ENCODE peak calls at places on chromosomes 12 and 14, in eight cellular contexts. Q is A549, W is transverse colon, V is IMR-90, M is HepG2, G is breast epithelium, F is body of pancreas, S is tibial nerve. K is an unnamed sample. For H3K4me1, the result is how much of the 10 kb centered on the place peaks cover.

GRCh38 chr12:24661657-24662096 is 287.2 kb downstream of the BCAT1 start:
- DNase-seq in Q (no peak), W (peak), V (peak), M (peak), G (no peak), F (peak), S (peak), K (no peak)

GRCh38 chr12:38838211-38838850 is 67.1 kb downstream of the CPNE8 start:
- DNase-seq in Q (no peak), W (peak), V (no peak), M (no peak), G (no peak), F (no peak), S (no peak), K (no peak)

GRCh38 chr12:29066061-29066588 is 83.0 kb upstream of the FAR2 start:
- DNase-seq in Q (no peak), W (no peak), V (peak), M (no peak), G (no peak), F (peak), S (peak), K (no peak)

GRCh38 chr12:42691991-42692557 is 102.5 kb upstream of the PRICKLE1 start:
- DNase-seq in Q (peak), W (no peak), V (no peak), M (peak), G (no peak), F (no peak), S (no peak), K (no peak)

GRCh38 chr14:92310776-92311375 is 12.1 kb upstream of the SLC24A4 start:
- DNase-seq in Q (no peak), W (no peak), V (peak), M (no peak), G (no peak), F (no peak), S (no peak), K (no peak)

GRCh38 chr12:111640498-111640897 is 41.4 kb upstream of the ATXN2 start:
- DNase-seq in Q (no peak), W (no peak), V (no peak), M (no peak), G (no peak), F (no peak), S (no peak), K (no peak)

GRCh38 chr12:126617312-126617711 is 1552.1 kb downstream of the AACS start:
- DNase-seq in Q (peak), W (no peak), V (no peak), M (no peak), G (no peak), F (no peak), S (no peak), K (no peak)

GRCh38 chr12:91717804-91718203 is 427.8 kb downstream of the BTG1 start:
- DNase-seq in Q (no peak), W (no peak), V (no peak), M (no peak), G (no peak), F (no peak), S (no peak), K (no peak)

GRCh38 chr12:20376984-20377383 is 8.6 kb downstream of the PDE3A start:
- DNase-seq in Q (peak), W (no peak), V (peak), M (no peak), G (no peak), F (no peak), S (no peak), K (no peak)

GRCh38 chr12:128801879-128802391 is 21.8 kb downstream of the SLC15A4 start:
- DNase-seq in Q (no peak), W (no peak), V (peak), M (no peak), G (no peak), F (no peak), S (no peak), K (no peak)

GRCh38 chr14:101726954-101727302 is 34.6 kb upstream of the PPP2R5C start:
- DNase-seq in Q (no peak), W (no peak), V (no peak), M (no peak), G (no peak), F (no peak), S (no peak), K (no peak)

GRCh38 chr14:34536951-34537676 is 2.4 kb downstream of the EAPP start:
- DNase-seq in Q (no peak), W (no peak), V (peak), M (no peak), G (no peak), F (no peak), S (no peak), K (no peak)

GRCh38 chr12:15562263-15562662 is 226.9 kb downstream of the EPS8 start:
- DNase-seq in Q (no peak), W (no peak), V (no peak), M (no peak), G (no peak), F (no peak), S (no peak), K (no peak)

GRCh38 chr12:67535176-67535575 is 113.4 kb upstream of the DYRK2 start:
- DNase-seq in Q (no peak), W (no peak), V (no peak), M (no peak), G (no peak), F (no peak), S (no peak), K (no peak)

GRCh38 chr12:124109760-124110159 is 136.7 kb downstream of the ZNF664 start:
- DNase-seq in Q (peak), W (no peak), V (peak), M (no peak), G (no peak), F (no peak), S (no peak), K (no peak)

GRCh38 chr12:117658226-117658625 is 296.8 kb upstream of the NOS1 start:
- DNase-seq in Q (no peak), W (no peak), V (no peak), M (no peak), G (no peak), F (no peak), S (no peak), K (no peak)

GRCh38 chr14:103871596-103872480 is 24.5 kb upstream of the PPP1R13B start:
- DNase-seq in Q (no peak), W (peak), V (no peak), M (no peak), G (peak), F (peak), S (no peak), K (no peak)

GRCh38 chr12:53062011-53062961 is 12.4 kb downstream of the TNS2 start:
- DNase-seq in Q (no peak), W (no peak), V (no peak), M (no peak), G (no peak), F (peak), S (no peak), K (no peak)

GRCh38 chr14:47227051-47227600 is 448.3 kb downstream of the MDGA2 start:
- DNase-seq in Q (no peak), W (no peak), V (no peak), M (no peak), G (no peak), F (no peak), S (no peak), K (no peak)

GRCh38 chr12:75660805-75661404 is 149.5 kb upstream of the KRR1 start:
- DNase-seq in Q (peak), W (no peak), V (peak), M (no peak), G (no peak), F (no peak), S (no peak), K (no peak)

GRCh38 chr12:108802666-108803036 is 54.7 kb downstream of the SSH1 start:
- DNase-seq in Q (no peak), W (no peak), V (peak), M (no peak), G (no peak), F (no peak), S (no peak), K (no peak)

GRCh38 chr12:83945871-83946270 is 966.7 kb downstream of the SLC6A15 start:
- DNase-seq in Q (peak), W (no peak), V (peak), M (peak), G (no peak), F (no peak), S (no peak), K (no peak)

GRCh38 chr12:80400591-80400991 is 43.4 kb upstream of the PTPRQ start:
- DNase-seq in Q (no peak), W (no peak), V (no peak), M (no peak), G (no peak), F (no peak), S (no peak), K (no peak)

GRCh38 chr12:93776581-93777018 is 99.4 kb downstream of the CRADD start:
- DNase-seq in Q (no peak), W (no peak), V (peak), M (no peak), G (no peak), F (no peak), S (no peak), K (no peak)

GRCh38 chr14:98622208-98623051 is 649.6 kb downstream of the BCL11B start:
- DNase-seq in Q (no peak), W (no peak), V (no peak), M (no peak), G (no peak), F (no peak), S (no peak), K (no peak)

GRCh38 chr12:54413284-54414190 is 5.5 kb downstream of the ITGA5 start:
- DNase-seq in Q (no peak), W (peak), V (no peak), M (no peak), G (no peak), F (peak), S (no peak), K (no peak)

DNA sequence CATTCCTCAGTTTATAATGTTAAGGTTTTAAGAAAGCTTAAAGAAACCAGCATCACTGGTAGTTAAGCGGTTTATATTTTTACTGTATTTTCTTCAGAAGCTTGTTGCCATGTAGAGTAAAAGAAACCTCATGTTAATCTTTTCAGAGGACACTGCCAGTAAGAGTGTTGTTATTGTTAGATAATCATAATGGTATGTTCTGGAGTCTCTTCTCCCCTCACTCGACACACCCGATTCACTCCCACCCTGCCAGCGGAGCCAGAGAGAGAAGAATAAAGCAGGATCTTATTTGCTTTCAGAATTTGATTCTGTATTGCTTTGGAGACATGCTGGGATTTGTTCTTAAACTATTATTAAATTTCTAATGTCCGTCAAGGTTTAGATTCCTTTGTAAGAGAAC is 113.7 kb downstream of the SAMD4A start:
- DNase-seq in Q (no peak), W (no peak), V (no peak), M (no peak), G (no peak), F (no peak), S (no peak), K (no peak)
- H3K4me1 ChIP-seq in Q (under half), W (under half), V (under half), M (under half), G (under half), F (under half), S (under half), K (under half)

DNA sequence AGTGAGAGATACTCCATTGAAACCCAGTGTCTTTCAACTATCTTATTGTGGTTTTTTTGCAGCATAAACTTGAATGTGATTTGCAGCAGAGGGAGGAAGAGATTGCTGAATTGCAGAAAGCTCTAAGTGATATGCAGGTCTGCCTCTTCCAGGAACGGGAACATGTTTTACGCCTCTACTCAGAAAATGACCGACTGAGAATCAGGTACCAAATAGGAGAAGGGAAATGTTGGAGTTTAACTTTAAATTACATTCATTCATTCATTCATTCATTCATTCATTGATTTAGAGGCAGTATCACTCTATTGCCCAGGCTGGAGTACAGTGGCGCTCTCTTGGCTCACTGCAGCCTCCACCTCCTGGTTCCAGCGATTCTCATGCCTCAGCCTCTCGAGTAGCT is 17.0 kb downstream of the CCDC77 start:
- DNase-seq in Q (no peak), W (no peak), V (no peak), M (no peak), G (no peak), F (no peak), S (no peak), K (no peak)
- TF ChIP-seq POLR2A in Q (no peak), W (no peak), V (no peak), M (no peak), G (no peak), F (no peak), S (no peak), K (no peak)

DNA sequence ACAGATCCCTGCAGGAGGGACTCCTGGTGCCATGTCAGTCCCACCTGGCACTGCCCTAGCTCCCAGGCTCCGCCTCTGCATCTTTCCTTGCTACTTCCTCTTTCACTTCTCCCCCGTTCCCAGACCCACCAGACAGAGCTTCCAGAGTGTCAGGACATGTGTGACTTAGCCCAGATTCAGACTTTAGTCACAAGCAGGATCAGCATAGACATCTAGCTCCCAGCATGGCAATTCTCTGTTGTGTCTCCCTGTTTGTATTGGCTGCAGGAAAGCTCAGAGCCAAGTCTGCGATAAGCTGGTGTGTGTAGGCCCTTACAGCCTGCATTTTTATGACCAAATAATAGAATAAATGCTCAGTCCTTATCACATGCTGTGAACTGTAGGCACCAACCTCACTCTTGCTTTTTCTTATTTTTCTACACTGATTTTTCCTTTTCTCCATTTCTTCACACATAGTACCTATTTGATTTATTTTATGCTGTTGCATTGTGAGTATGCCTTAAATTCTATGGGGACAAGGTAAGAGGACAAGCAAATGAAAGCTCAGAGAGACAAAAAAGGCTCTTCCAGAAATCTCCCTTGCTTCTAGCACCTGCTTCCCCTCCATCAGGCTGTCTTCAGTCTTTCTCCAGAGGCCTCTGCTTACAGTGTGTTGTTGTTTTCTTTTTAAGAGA is 5.9 kb downstream of the DHRS2 start:
- DNase-seq in Q (no peak), W (peak), V (no peak), M (peak), G (peak), F (no peak), S (no peak), K (no peak)
- H3K4me1 ChIP-seq in Q (under half), W (under half), V (under half), M (half or more), G (under half), F (under half), S (under half), K (under half)

GRCh38 chr14:51474854-51475253 is 176.9 kb upstream of the FRMD6 start:
- DNase-seq in Q (no peak), W (no peak), V (no peak), M (no peak), G (no peak), F (no peak), S (no peak), K (no peak)
- TF ChIP-seq POLR2A in Q (no peak), W (no peak), V (no peak), M (no peak), G (no peak), F (no peak), S (no peak), K (no peak)

GRCh38 chr12:32466986-32467711 is 67.8 kb downstream of the FGD4 start:
- DNase-seq in Q (no peak), W (no peak), V (no peak), M (no peak), G (no peak), F (no peak), S (no peak), K (no peak)
- H3K4me1 ChIP-seq in Q (under half), W (under half), V (under half), M (under half), G (under half), F (under half), S (under half), K (under half)

GRCh38 chr14:20343092-20343854 is at the start of gene PARP2:
- DNase-seq in Q (peak), W (peak), V (peak), M (peak), G (peak), F (peak), S (peak), K (peak)
- TF ChIP-seq POLR2A in Q (peak), W (peak), V (peak), M (peak), G (peak), F (peak), S (peak), K (peak)

DNA sequence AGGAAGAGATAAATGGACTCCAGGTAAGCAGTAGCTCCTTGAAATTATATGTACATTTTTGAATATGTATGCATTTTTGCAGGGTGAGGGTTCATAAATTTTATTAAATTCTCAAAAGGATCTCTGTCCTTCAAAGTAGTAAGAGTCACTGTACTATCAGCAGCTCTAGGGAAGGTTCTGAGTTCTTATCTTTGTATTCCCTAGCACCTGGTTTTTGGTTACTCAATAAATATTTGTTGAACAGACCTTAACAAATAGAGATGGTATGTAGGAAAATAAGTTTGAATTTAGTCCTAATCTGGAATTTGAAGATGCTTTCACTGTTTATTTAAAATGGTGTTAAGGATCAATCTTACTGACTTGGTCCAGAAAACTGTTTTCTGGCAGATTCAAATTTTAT is 18.3 kb downstream of the LEMD3 start:
- DNase-seq in Q (no peak), W (no peak), V (no peak), M (no peak), G (no peak), F (no peak), S (no peak), K (no peak)
- H3K4me1 ChIP-seq in Q (under half), W (under half), V (under half), M (under half), G (under half), F (under half), S (under half), K (under half)

GRCh38 chr12:101925935-101926334 is 48.6 kb downstream of the DRAM1 start:
- DNase-seq in Q (no peak), W (no peak), V (no peak), M (no peak), G (no peak), F (peak), S (no peak), K (no peak)

GRCh38 chr12:101920906-101921305 is 43.5 kb downstream of the DRAM1 start:
- DNase-seq in Q (no peak), W (no peak), V (peak), M (no peak), G (no peak), F (no peak), S (no peak), K (no peak)

GRCh38 chr12:101924647-101925046 is 47.3 kb downstream of the DRAM1 start:
- DNase-seq in Q (peak), W (no peak), V (peak), M (no peak), G (no peak), F (no peak), S (no peak), K (no peak)

GRCh38 chr12:101925352-101925751 is 48.0 kb downstream of the DRAM1 start:
- DNase-seq in Q (peak), W (peak), V (peak), M (no peak), G (peak), F (peak), S (peak), K (peak)

GRCh38 chr12:101923049-101923718 is 45.8 kb downstream of the DRAM1 start:
- DNase-seq in Q (no peak), W (no peak), V (no peak), M (no peak), G (no peak), F (no peak), S (no peak), K (no peak)
- TF ChIP-seq POLR2A in Q (no peak), W (no peak), V (no peak), M (no peak), G (no peak), F (no peak), S (no peak), K (no peak)

GRCh38 chr12:57829025-57829777 is 10.7 kb upstream of the AVIL start:
- DNase-seq in Q (no peak), W (no peak), V (no peak), M (no peak), G (no peak), F (no peak), S (no peak), K (no peak)
- H3K4me1 ChIP-seq in Q (under half), W (under half), V (under half), M (under half), G (under half), F (half or more), S (half or more), K (under half)

GRCh38 chr12:6873094-6874006 is at the start of gene SPSB2:
- DNase-seq in Q (peak), W (peak), V (peak), M (peak), G (peak), F (peak), S (peak), K (peak)
- TF ChIP-seq POLR2A in Q (peak), W (peak), V (no peak), M (no peak), G (no peak), F (peak), S (peak), K (peak)